ENCODE peak calls at places on chromosomes 7 and 10, in five cellular contexts. One of them, this sample, is unnamed. For H3K4me1, the result is how much of the 10 kb centered on the place peaks cover.

GRCh38 chr7:30594055-30594539 is 581 bp upstream of the GARS1 start:
- DNase-seq in ascending aorta: peak
- DNase-seq in OCI-LY7: peak
- DNase-seq in spleen: peak
- DNase-seq in cardiac muscle cell: no peak
- DNase-seq in this sample: no peak

GRCh38 chr10:114306116-114306973 is 67.3 kb downstream of the VWA2 start:
- DNase-seq in OCI-LY7: no peak
- DNase-seq in spleen: peak
- DNase-seq in ascending aorta: no peak
- DNase-seq in cardiac muscle cell: no peak
- DNase-seq in this sample: no peak

GRCh38 chr10:125102821-125103220 is 57.5 kb downstream of the CTBP2 start:
- DNase-seq in spleen: peak
- DNase-seq in OCI-LY7: peak
- DNase-seq in cardiac muscle cell: no peak
- DNase-seq in ascending aorta: peak
- DNase-seq in this sample: no peak

GRCh38 chr7:74306737-74307469 is 17.7 kb downstream of the CLIP2 start:
- DNase-seq in OCI-LY7: no peak
- DNase-seq in spleen: no peak
- DNase-seq in ascending aorta: peak
- DNase-seq in cardiac muscle cell: no peak
- DNase-seq in this sample: no peak

GRCh38 chr10:4918236-4918635 is 45.0 kb upstream of the AKR1C1 start:
- DNase-seq in cardiac muscle cell: no peak
- DNase-seq in OCI-LY7: no peak
- DNase-seq in ascending aorta: no peak
- DNase-seq in spleen: no peak
- DNase-seq in this sample: no peak

GRCh38 chr10:118983263-118983662 is 46.3 kb upstream of the NANOS1 start:
- DNase-seq in spleen: no peak
- DNase-seq in OCI-LY7: no peak
- DNase-seq in ascending aorta: peak
- DNase-seq in cardiac muscle cell: no peak
- DNase-seq in this sample: no peak

GRCh38 chr10:132679640-132680039 is 106.3 kb downstream of the NKX6-2 start:
- DNase-seq in OCI-LY7: no peak
- DNase-seq in ascending aorta: peak
- DNase-seq in cardiac muscle cell: no peak
- DNase-seq in spleen: peak
- DNase-seq in this sample: no peak

GRCh38 chr10:42875792-42876191 is 93.2 kb downstream of the BMS1 start:
- DNase-seq in OCI-LY7: no peak
- DNase-seq in ascending aorta: no peak
- DNase-seq in spleen: no peak
- DNase-seq in cardiac muscle cell: no peak
- DNase-seq in this sample: no peak

GRCh38 chr10:104300002-104300735 is 31.2 kb downstream of the GSTO2 start:
- DNase-seq in OCI-LY7: no peak
- DNase-seq in cardiac muscle cell: no peak
- DNase-seq in ascending aorta: peak
- DNase-seq in spleen: no peak
- DNase-seq in this sample: no peak

GRCh38 chr7:27640914-27641570 is 21.6 kb downstream of the HIBADH start:
- DNase-seq in OCI-LY7: no peak
- DNase-seq in cardiac muscle cell: no peak
- DNase-seq in spleen: no peak
- DNase-seq in ascending aorta: no peak
- DNase-seq in this sample: no peak

GRCh38 chr7:157573244-157573643 is 236.4 kb downstream of the DNAJB6 start:
- DNase-seq in ascending aorta: no peak
- DNase-seq in OCI-LY7: no peak
- DNase-seq in cardiac muscle cell: no peak
- DNase-seq in spleen: peak
- DNase-seq in this sample: no peak

GRCh38 chr10:62492012-62492869 is 118.1 kb downstream of the ZNF365 start:
- DNase-seq in spleen: no peak
- DNase-seq in ascending aorta: no peak
- DNase-seq in cardiac muscle cell: peak
- DNase-seq in OCI-LY7: peak
- DNase-seq in this sample: no peak

GRCh38 chr10:127153166-127153565 is 43.2 kb downstream of the INSYN2A start:
- DNase-seq in OCI-LY7: no peak
- DNase-seq in cardiac muscle cell: no peak
- DNase-seq in ascending aorta: no peak
- DNase-seq in spleen: no peak
- DNase-seq in this sample: no peak

GRCh38 chr7:24755541-24756416 is 1.5 kb downstream of the GSDME start:
- DNase-seq in ascending aorta: no peak
- DNase-seq in spleen: no peak
- DNase-seq in OCI-LY7: no peak
- DNase-seq in cardiac muscle cell: no peak
- DNase-seq in this sample: no peak

GRCh38 chr10:3825244-3825643 is 40.2 kb upstream of the KLF6 start:
- DNase-seq in spleen: no peak
- DNase-seq in ascending aorta: no peak
- DNase-seq in OCI-LY7: no peak
- DNase-seq in cardiac muscle cell: no peak
- DNase-seq in this sample: no peak

GRCh38 chr7:50834136-50834535 is 51.4 kb upstream of the GRB10 start:
- DNase-seq in ascending aorta: no peak
- DNase-seq in OCI-LY7: no peak
- DNase-seq in cardiac muscle cell: no peak
- DNase-seq in spleen: no peak
- DNase-seq in this sample: no peak

GRCh38 chr10:63273575-63273974 is 140.4 kb downstream of the NRBF2 start:
- DNase-seq in spleen: no peak
- DNase-seq in ascending aorta: no peak
- DNase-seq in OCI-LY7: no peak
- DNase-seq in cardiac muscle cell: no peak
- DNase-seq in this sample: no peak

GRCh38 chr7:33986456-33986855 is 81.1 kb downstream of the BMPER start:
- DNase-seq in cardiac muscle cell: no peak
- DNase-seq in ascending aorta: no peak
- DNase-seq in OCI-LY7: no peak
- DNase-seq in spleen: no peak
- DNase-seq in this sample: no peak

GRCh38 chr7:30475580-30475979 is 3.0 kb downstream of the NOD1 start:
- DNase-seq in ascending aorta: peak
- DNase-seq in spleen: no peak
- DNase-seq in cardiac muscle cell: peak
- DNase-seq in OCI-LY7: peak
- DNase-seq in this sample: no peak

GRCh38 chr7:220151-220841 is 27.9 kb downstream of the FAM20C start:
- DNase-seq in cardiac muscle cell: peak
- DNase-seq in spleen: no peak
- DNase-seq in ascending aorta: no peak
- DNase-seq in OCI-LY7: no peak
- DNase-seq in this sample: no peak

GRCh38 chr10:105352281-105352680 is 711.2 kb downstream of the SORCS3 start:
- DNase-seq in ascending aorta: no peak
- DNase-seq in spleen: no peak
- DNase-seq in OCI-LY7: no peak
- DNase-seq in cardiac muscle cell: no peak
- DNase-seq in this sample: no peak

GRCh38 chr7:138097064-138097741 is 20.9 kb downstream of the AKR1D1 start:
- DNase-seq in spleen: no peak
- DNase-seq in ascending aorta: no peak
- DNase-seq in cardiac muscle cell: peak
- DNase-seq in OCI-LY7: peak
- DNase-seq in this sample: no peak

GRCh38 chr10:104449402-104449801 is 95.8 kb downstream of the CFAP58 start:
- DNase-seq in ascending aorta: no peak
- DNase-seq in OCI-LY7: no peak
- DNase-seq in cardiac muscle cell: no peak
- DNase-seq in spleen: no peak
- DNase-seq in this sample: no peak

GRCh38 chr10:107687702-107688101 is 523.2 kb upstream of the SORCS1 start:
- DNase-seq in cardiac muscle cell: no peak
- DNase-seq in ascending aorta: no peak
- DNase-seq in OCI-LY7: no peak
- DNase-seq in spleen: no peak
- DNase-seq in this sample: no peak

DNA sequence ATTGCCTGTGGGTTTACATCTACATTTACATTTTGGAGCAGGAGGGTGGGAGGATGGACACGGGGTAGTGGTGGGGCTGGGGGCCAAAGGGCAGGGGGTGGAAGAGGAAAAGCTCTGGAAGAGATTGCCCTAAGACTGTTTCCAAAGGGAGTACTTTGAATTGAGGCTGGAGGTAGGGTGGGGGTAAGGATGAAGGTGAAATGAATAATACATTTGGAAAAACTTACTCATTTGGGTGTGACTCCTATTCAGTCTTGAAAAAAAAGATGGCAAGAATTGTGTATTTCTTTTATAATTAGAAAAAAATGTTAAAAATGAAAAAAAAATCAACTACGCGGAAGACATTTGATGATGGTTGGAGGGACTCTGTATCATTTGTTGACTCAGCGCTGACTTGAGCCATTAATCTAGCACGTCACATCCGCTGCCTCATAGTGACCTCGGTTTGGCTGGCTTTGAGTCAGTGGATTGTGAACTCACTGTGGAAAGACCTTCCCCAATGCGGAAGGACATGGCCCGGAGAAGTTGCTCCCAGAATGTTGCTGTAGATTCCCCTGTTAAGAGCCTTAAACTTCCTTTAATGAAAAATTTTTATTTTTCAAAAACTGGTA is 2.8 kb downstream of the FAM180A start:
- DNase-seq in cardiac muscle cell: no peak
- DNase-seq in OCI-LY7: no peak
- DNase-seq in ascending aorta: peak
- DNase-seq in spleen: no peak
- DNase-seq in this sample: peak
- H3K4me3 ChIP-seq in cardiac muscle cell: no peak
- H3K4me3 ChIP-seq in OCI-LY7: no peak
- H3K4me3 ChIP-seq in ascending aorta: peak
- H3K4me3 ChIP-seq in spleen: no peak
- H3K4me3 ChIP-seq in this sample: no peak

DNA sequence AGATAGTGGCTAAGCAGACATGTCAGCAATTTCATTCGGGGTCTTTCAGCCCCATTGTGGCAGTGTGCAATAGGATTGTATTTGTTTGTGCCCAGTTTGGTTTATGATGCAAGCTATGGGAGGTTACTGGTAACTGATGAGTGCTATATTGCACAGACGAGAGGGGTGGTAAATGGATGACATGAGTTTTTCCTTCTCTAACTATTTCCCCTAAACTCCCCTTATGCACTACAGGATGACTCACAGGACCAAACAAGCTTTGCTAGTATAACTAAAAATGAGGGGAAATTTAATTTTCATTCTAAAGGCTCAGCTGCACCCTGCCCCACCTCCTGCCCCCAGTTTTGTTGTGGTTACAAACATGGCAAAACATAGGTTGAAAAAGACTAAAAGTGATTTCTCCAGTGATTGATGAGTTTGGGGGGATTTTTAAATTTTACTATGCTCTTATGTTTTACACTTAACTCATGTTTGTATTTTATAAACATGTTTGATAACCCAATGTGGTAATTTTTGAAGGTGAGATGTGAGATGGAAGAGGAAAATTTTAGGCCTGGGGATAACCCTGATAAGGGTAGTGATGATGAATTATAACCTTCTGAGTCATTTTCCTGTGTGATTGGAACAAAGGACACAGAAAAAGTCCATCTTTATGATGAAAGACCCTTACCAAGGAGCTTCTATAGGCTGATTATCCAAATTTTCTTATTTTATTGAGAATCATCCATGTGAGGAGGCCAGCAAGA is 60.8 kb upstream of the NAMPT start:
- DNase-seq in OCI-LY7: no peak
- DNase-seq in spleen: no peak
- DNase-seq in ascending aorta: no peak
- DNase-seq in cardiac muscle cell: no peak
- DNase-seq in this sample: no peak
- H3K4me1 ChIP-seq in OCI-LY7: under half
- H3K4me1 ChIP-seq in spleen: under half
- H3K4me1 ChIP-seq in ascending aorta: under half
- H3K4me1 ChIP-seq in cardiac muscle cell: under half
- H3K4me1 ChIP-seq in this sample: under half

GRCh38 chr7:6558837-6559236 is 7.6 kb upstream of the GRID2IP start:
- DNase-seq in cardiac muscle cell: peak
- DNase-seq in spleen: no peak
- DNase-seq in ascending aorta: no peak
- DNase-seq in OCI-LY7: peak
- DNase-seq in this sample: no peak

GRCh38 chr7:6554848-6555247 is 3.6 kb upstream of the GRID2IP start:
- DNase-seq in OCI-LY7: no peak
- DNase-seq in spleen: no peak
- DNase-seq in ascending aorta: no peak
- DNase-seq in cardiac muscle cell: no peak
- DNase-seq in this sample: no peak

GRCh38 chr7:6559896-6560295 is 8.6 kb upstream of the GRID2IP start:
- DNase-seq in spleen: no peak
- DNase-seq in ascending aorta: no peak
- DNase-seq in OCI-LY7: no peak
- DNase-seq in cardiac muscle cell: no peak
- DNase-seq in this sample: no peak

GRCh38 chr7:6553460-6554044 is 2.3 kb upstream of the GRID2IP start:
- DNase-seq in OCI-LY7: no peak
- DNase-seq in spleen: no peak
- DNase-seq in cardiac muscle cell: no peak
- DNase-seq in ascending aorta: no peak
- DNase-seq in this sample: no peak

DNA sequence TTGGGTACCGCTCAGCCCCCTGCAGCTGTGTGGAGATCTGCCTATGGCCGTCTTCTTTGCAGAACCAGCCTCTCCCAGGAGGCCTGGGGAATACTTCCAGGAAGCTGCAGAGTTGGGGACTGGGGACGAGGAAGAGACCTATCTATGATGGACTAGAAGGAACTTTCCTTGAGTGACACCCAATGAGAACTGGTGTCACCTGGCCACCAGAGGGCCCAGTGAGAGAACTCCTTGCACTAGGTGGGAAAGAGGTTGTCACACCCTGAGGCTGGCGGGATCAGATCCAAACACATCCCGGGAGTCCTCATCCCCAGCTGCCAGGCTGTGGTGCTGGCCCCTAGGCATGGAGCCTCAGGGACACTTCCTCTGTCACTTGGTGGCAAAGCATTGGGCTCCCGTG is 4.9 kb upstream of the GRID2IP start:
- DNase-seq in ascending aorta: no peak
- DNase-seq in OCI-LY7: peak
- DNase-seq in spleen: no peak
- DNase-seq in cardiac muscle cell: no peak
- DNase-seq in this sample: no peak
- TF ChIP-seq CTCF in ascending aorta: no peak
- TF ChIP-seq CTCF in OCI-LY7: peak
- TF ChIP-seq CTCF in spleen: no peak
- TF ChIP-seq CTCF in cardiac muscle cell: no peak
- TF ChIP-seq CTCF in this sample: no peak

DNA sequence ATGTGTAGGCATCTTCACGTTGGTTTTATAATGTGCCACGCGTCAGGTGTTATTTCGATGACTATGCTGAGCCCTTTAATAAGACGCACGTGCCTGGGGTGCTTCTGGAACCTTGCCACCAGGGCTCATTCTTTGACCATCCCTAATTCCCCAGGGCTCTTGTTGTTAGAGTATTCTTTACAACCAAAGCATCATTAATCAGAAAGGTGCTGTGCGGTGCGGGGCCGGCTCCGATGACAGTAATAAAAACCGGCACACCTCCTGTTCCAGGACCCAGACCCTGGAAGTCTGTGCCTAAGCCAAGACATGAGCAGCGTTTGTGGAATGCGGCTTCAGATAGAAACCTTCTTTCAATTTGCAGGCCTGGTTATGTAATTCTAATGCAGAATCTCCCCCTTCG is 58.4 kb downstream of the MGMT start:
- DNase-seq in OCI-LY7: no peak
- DNase-seq in spleen: no peak
- DNase-seq in cardiac muscle cell: no peak
- DNase-seq in ascending aorta: no peak
- DNase-seq in this sample: no peak
- H3K4me3 ChIP-seq in OCI-LY7: no peak
- H3K4me3 ChIP-seq in spleen: no peak
- H3K4me3 ChIP-seq in cardiac muscle cell: no peak
- H3K4me3 ChIP-seq in ascending aorta: no peak
- H3K4me3 ChIP-seq in this sample: no peak